ENCODE peak calls at places on chromosomes 12 and 14, in seven cellular contexts. H is cardiac muscle cell; T is CD8-positive, alpha-beta memory T cell; D is SIG-M5; Z is H4; X is breast epithelium; E is AG10803. J is an unnamed sample.

GRCh38 chr14:103522028-103522581 is 525 bp downstream of the CKB start:
- DNase-seq in H (no peak), E (no peak), T (no peak), D (no peak), X (no peak), Z (no peak), J (no peak)

GRCh38 chr12:131808744-131809371 is 19.3 kb upstream of the MMP17 start:
- DNase-seq in Z (no peak), D (no peak), E (no peak), H (peak; percentile 67), X (no peak), T (no peak), J (no peak)

GRCh38 chr12:65728913-65729793 is 95.1 kb upstream of the HMGA2 start:
- DNase-seq in T (no peak), E (peak; percentile 13), D (no peak), X (no peak), Z (no peak), H (peak; percentile 18), J (no peak)

GRCh38 chr14:100271247-100271939 is 32.4 kb downstream of the YY1 start:
- DNase-seq in H (peak; percentile 30), Z (no peak), D (no peak), X (no peak), T (no peak), E (peak; percentile 6), J (no peak)

GRCh38 chr12:124583854-124584253 is 16.4 kb upstream of the NCOR2 start:
- DNase-seq in H (no peak), Z (no peak), X (no peak), E (no peak), D (no peak), T (no peak), J (no peak)

GRCh38 chr14:30638926-30639325 is 16.8 kb downstream of the SCFD1 start:
- DNase-seq in H (peak; percentile 47), Z (no peak), T (no peak), X (no peak), E (peak; percentile 52), D (no peak), J (no peak)

GRCh38 chr12:102873077-102873476 is 44.0 kb downstream of the PAH start:
- DNase-seq in H (no peak), T (no peak), E (no peak), X (no peak), D (no peak), Z (no peak), J (no peak)

GRCh38 chr14:74945261-74945851 is 10.0 kb downstream of the PGF start:
- DNase-seq in E (no peak), H (peak; percentile 33), X (no peak), T (no peak), D (no peak), Z (no peak), J (no peak)

GRCh38 chr14:91078095-91078737 is 17.8 kb upstream of the RPS6KA5 start:
- DNase-seq in D (no peak), H (no peak), T (peak; percentile 77), E (no peak), Z (no peak), X (no peak), J (peak; percentile 9)

GRCh38 chr12:62720661-62721330 is 214.2 kb downstream of the PPM1H start:
- DNase-seq in Z (peak; percentile 27), X (no peak), T (no peak), D (no peak), H (peak; percentile 63), E (peak; percentile 92), J (no peak)

GRCh38 chr12:76299536-76300296 is 48.5 kb downstream of the BBS10 start:
- DNase-seq in H (no peak), T (no peak), X (no peak), Z (no peak), D (no peak), E (peak; percentile 31), J (no peak)

J was measured in T-helper 22 cell.